ENCODE peak calls at places on chromosomes 12 and 14, in eight cellular contexts. One of them, this sample, is unnamed.

GRCh38 chr12:96878704-96879103 is 28.4 kb upstream of the NEDD1 start:
- DNase-seq in HepG2: no peak
- DNase-seq in transverse colon: no peak
- DNase-seq in sigmoid colon: no peak
- DNase-seq in stomach: no peak
- DNase-seq in GM12878: no peak
- DNase-seq in suprapubic skin: no peak
- DNase-seq in K562: no peak
- DNase-seq in this sample: no peak

GRCh38 chr12:15220451-15220850 is 766 bp downstream of the RERG start:
- DNase-seq in K562: no peak
- DNase-seq in GM12878: no peak
- DNase-seq in HepG2: no peak
- DNase-seq in suprapubic skin: no peak
- DNase-seq in sigmoid colon: no peak
- DNase-seq in transverse colon: no peak
- DNase-seq in stomach: no peak
- DNase-seq in this sample: no peak

GRCh38 chr14:30882431-30882830 is 8.1 kb downstream of the COCH start:
- DNase-seq in sigmoid colon: no peak
- DNase-seq in HepG2: no peak
- DNase-seq in stomach: no peak
- DNase-seq in GM12878: no peak
- DNase-seq in suprapubic skin: no peak
- DNase-seq in K562: no peak
- DNase-seq in transverse colon: no peak
- DNase-seq in this sample: no peak

GRCh38 chr12:22919883-22920282 is 294.9 kb downstream of the ETNK1 start:
- DNase-seq in transverse colon: no peak
- DNase-seq in K562: no peak
- DNase-seq in suprapubic skin: no peak
- DNase-seq in GM12878: no peak
- DNase-seq in HepG2: no peak
- DNase-seq in sigmoid colon: no peak
- DNase-seq in stomach: no peak
- DNase-seq in this sample: no peak

GRCh38 chr14:26138764-26139445 is 458.9 kb downstream of the NOVA1 start:
- DNase-seq in GM12878: no peak
- DNase-seq in suprapubic skin: no peak
- DNase-seq in transverse colon: no peak
- DNase-seq in HepG2: no peak
- DNase-seq in K562: no peak
- DNase-seq in stomach: no peak
- DNase-seq in sigmoid colon: no peak
- DNase-seq in this sample: no peak

GRCh38 chr12:45991289-45992249 is 1.2 kb upstream of the SCAF11 start:
- DNase-seq in suprapubic skin: peak; percentile 89
- DNase-seq in HepG2: peak; percentile 76
- DNase-seq in K562: peak; percentile 77
- DNase-seq in stomach: peak; percentile 75
- DNase-seq in transverse colon: peak; percentile 77
- DNase-seq in sigmoid colon: peak; percentile 89
- DNase-seq in GM12878: no peak
- DNase-seq in this sample: peak; percentile 82

GRCh38 chr12:106582661-106583577 is at the start of gene RFX4:
- DNase-seq in sigmoid colon: no peak
- DNase-seq in stomach: no peak
- DNase-seq in K562: no peak
- DNase-seq in HepG2: no peak
- DNase-seq in suprapubic skin: no peak
- DNase-seq in GM12878: no peak
- DNase-seq in transverse colon: no peak
- DNase-seq in this sample: peak; percentile 44

GRCh38 chr14:68306934-68307758 is 485.7 kb downstream of the ZFP36L1 start:
- DNase-seq in transverse colon: peak; percentile 64
- DNase-seq in GM12878: no peak
- DNase-seq in stomach: peak; percentile 76
- DNase-seq in sigmoid colon: no peak
- DNase-seq in suprapubic skin: no peak
- DNase-seq in K562: no peak
- DNase-seq in HepG2: peak; percentile 48
- DNase-seq in this sample: no peak

GRCh38 chr14:74739293-74740030 is 23.7 kb upstream of the YLPM1 start:
- DNase-seq in HepG2: no peak
- DNase-seq in sigmoid colon: no peak
- DNase-seq in transverse colon: no peak
- DNase-seq in suprapubic skin: no peak
- DNase-seq in GM12878: no peak
- DNase-seq in stomach: no peak
- DNase-seq in K562: no peak
- DNase-seq in this sample: no peak

GRCh38 chr12:52185400-52185967 is 6.3 kb downstream of the KRT80 start:
- DNase-seq in K562: no peak
- DNase-seq in GM12878: no peak
- DNase-seq in sigmoid colon: no peak
- DNase-seq in transverse colon: no peak
- DNase-seq in stomach: no peak
- DNase-seq in suprapubic skin: no peak
- DNase-seq in HepG2: no peak
- DNase-seq in this sample: no peak
- TF ChIP-seq POLR2AphosphoS5 in K562: no peak
- TF ChIP-seq POLR2AphosphoS5 in GM12878: no peak
- TF ChIP-seq POLR2AphosphoS5 in sigmoid colon: no peak
- TF ChIP-seq POLR2AphosphoS5 in transverse colon: no peak
- TF ChIP-seq POLR2AphosphoS5 in stomach: no peak
- TF ChIP-seq POLR2AphosphoS5 in suprapubic skin: no peak
- TF ChIP-seq POLR2AphosphoS5 in HepG2: no peak
- TF ChIP-seq POLR2AphosphoS5 in this sample: no peak

GRCh38 chr14:60722836-60723217 is 1.3 kb downstream of the SIX4 start:
- DNase-seq in transverse colon: peak; percentile 7
- DNase-seq in HepG2: no peak
- DNase-seq in stomach: no peak
- DNase-seq in sigmoid colon: no peak
- DNase-seq in K562: peak; percentile 36
- DNase-seq in GM12878: no peak
- DNase-seq in suprapubic skin: no peak
- DNase-seq in this sample: peak; percentile 23

GRCh38 chr14:60720391-60720790 is 3.8 kb downstream of the SIX4 start:
- DNase-seq in sigmoid colon: no peak
- DNase-seq in HepG2: no peak
- DNase-seq in suprapubic skin: no peak
- DNase-seq in K562: no peak
- DNase-seq in transverse colon: no peak
- DNase-seq in GM12878: no peak
- DNase-seq in stomach: no peak
- DNase-seq in this sample: no peak

GRCh38 chr14:60722163-60722835 is 1.9 kb downstream of the SIX4 start:
- DNase-seq in suprapubic skin: no peak
- DNase-seq in GM12878: no peak
- DNase-seq in sigmoid colon: no peak
- DNase-seq in stomach: peak; percentile 40
- DNase-seq in K562: peak; percentile 54
- DNase-seq in HepG2: peak; percentile 89
- DNase-seq in transverse colon: peak; percentile 7
- DNase-seq in this sample: peak; percentile 87

GRCh38 chr14:60720962-60721330 is 3.2 kb downstream of the SIX4 start:
- DNase-seq in GM12878: no peak
- DNase-seq in HepG2: peak; percentile 9
- DNase-seq in stomach: no peak
- DNase-seq in suprapubic skin: no peak
- DNase-seq in sigmoid colon: no peak
- DNase-seq in transverse colon: no peak
- DNase-seq in K562: no peak
- DNase-seq in this sample: no peak

DNA sequence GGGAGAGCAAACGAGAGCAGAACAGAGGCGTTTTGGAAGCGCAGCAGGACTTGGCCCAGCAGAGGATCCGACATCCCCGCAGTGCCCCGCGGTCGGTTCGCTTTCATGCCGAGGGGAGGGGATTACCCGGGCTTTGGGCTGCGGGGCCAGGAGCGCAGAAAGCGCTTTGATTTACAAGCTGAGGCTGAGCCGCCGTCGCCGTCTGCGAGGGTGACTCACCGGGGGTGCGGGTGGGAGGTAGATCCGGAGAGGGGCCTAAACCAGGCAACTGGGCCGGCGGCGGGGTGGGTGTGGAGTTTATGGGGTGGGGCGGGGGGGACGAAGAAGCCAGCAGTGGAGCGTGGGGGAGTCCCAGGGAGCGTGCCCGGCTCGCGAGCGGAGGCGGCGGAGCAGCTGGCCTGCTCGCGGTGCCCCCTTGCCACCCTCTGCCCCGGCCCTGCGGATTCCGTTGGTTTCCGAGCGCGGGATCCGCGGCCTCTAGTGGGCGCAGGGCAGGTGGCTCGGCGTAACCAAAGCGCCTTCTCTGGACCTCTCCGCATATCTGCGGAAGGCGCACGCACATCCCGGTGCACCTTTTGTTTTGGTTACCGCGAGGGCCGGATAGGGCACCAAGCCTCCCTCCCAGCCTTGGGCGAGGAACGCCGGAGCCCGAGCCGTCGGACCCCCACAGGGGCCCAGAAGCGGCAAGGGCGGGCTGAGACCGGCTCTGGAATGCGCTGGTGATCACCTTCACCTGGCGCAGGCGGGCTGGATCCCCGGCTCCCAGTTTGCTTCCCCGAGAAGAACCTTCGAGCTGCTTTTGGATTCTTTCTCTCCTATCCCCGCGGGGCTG is 2.6 kb downstream of the SIX4 start:
- DNase-seq in GM12878: no peak
- DNase-seq in transverse colon: peak; percentile 18
- DNase-seq in suprapubic skin: peak; percentile 71
- DNase-seq in HepG2: peak; percentile 67
- DNase-seq in sigmoid colon: peak; percentile 68
- DNase-seq in stomach: peak; percentile 44
- DNase-seq in K562: no peak
- DNase-seq in this sample: peak; percentile 88
- TF ChIP-seq EP300 in GM12878: no peak
- TF ChIP-seq EP300 in transverse colon: no peak
- TF ChIP-seq EP300 in suprapubic skin: no peak
- TF ChIP-seq EP300 in HepG2: no peak
- TF ChIP-seq EP300 in sigmoid colon: no peak
- TF ChIP-seq EP300 in stomach: no peak
- TF ChIP-seq EP300 in K562: no peak
- TF ChIP-seq EP300 in this sample: no peak

DNA sequence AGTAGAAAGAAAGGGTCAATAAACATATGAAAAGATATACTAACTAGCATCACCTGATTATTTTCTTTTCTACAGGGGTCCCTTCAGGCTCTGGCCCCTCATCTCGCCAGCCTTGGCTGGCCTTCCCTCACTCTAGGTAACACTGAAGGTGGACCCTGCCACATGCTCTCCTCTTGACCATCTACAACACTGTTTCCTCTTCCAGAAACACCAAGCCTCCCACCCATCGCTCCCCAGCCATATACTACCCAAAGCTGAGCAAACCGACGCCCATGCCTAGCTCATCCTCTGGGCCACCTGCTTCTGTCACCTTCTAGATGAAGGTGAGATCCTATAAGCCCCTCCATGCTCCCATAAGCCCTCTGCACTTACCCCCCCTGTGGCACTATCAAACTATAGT is 14.8 kb downstream of the ANAPC5 start:
- DNase-seq in sigmoid colon: no peak
- DNase-seq in transverse colon: no peak
- DNase-seq in HepG2: no peak
- DNase-seq in suprapubic skin: no peak
- DNase-seq in stomach: no peak
- DNase-seq in GM12878: no peak
- DNase-seq in K562: no peak
- DNase-seq in this sample: no peak
- TF ChIP-seq POLR2AphosphoS5 in sigmoid colon: no peak
- TF ChIP-seq POLR2AphosphoS5 in transverse colon: no peak
- TF ChIP-seq POLR2AphosphoS5 in HepG2: no peak
- TF ChIP-seq POLR2AphosphoS5 in suprapubic skin: no peak
- TF ChIP-seq POLR2AphosphoS5 in stomach: no peak
- TF ChIP-seq POLR2AphosphoS5 in GM12878: peak; percentile 24
- TF ChIP-seq POLR2AphosphoS5 in K562: no peak
- TF ChIP-seq POLR2AphosphoS5 in this sample: no peak

GRCh38 chr14:61382842-61383241 is 61.5 kb downstream of the PRKCH start:
- DNase-seq in HepG2: no peak
- DNase-seq in K562: no peak
- DNase-seq in suprapubic skin: no peak
- DNase-seq in stomach: no peak
- DNase-seq in sigmoid colon: no peak
- DNase-seq in GM12878: no peak
- DNase-seq in transverse colon: no peak
- DNase-seq in this sample: no peak
- TF ChIP-seq EP300 in HepG2: no peak
- TF ChIP-seq EP300 in K562: no peak
- TF ChIP-seq EP300 in suprapubic skin: no peak
- TF ChIP-seq EP300 in stomach: no peak
- TF ChIP-seq EP300 in sigmoid colon: no peak
- TF ChIP-seq EP300 in GM12878: no peak
- TF ChIP-seq EP300 in transverse colon: no peak
- TF ChIP-seq EP300 in this sample: no peak

GRCh38 chr12:123897221-123897620 is 75.4 kb downstream of the CCDC92 start:
- DNase-seq in transverse colon: no peak
- DNase-seq in HepG2: no peak
- DNase-seq in stomach: no peak
- DNase-seq in K562: no peak
- DNase-seq in sigmoid colon: no peak
- DNase-seq in suprapubic skin: no peak
- DNase-seq in GM12878: no peak
- DNase-seq in this sample: no peak

GRCh38 chr12:123896786-123897185 is 75.8 kb downstream of the CCDC92 start:
- DNase-seq in K562: no peak
- DNase-seq in transverse colon: no peak
- DNase-seq in sigmoid colon: peak; percentile 63
- DNase-seq in stomach: no peak
- DNase-seq in HepG2: no peak
- DNase-seq in GM12878: no peak
- DNase-seq in suprapubic skin: peak; percentile 78
- DNase-seq in this sample: no peak

GRCh38 chr12:123900898-123901376 is 71.7 kb downstream of the CCDC92 start:
- DNase-seq in stomach: no peak
- DNase-seq in GM12878: no peak
- DNase-seq in HepG2: no peak
- DNase-seq in sigmoid colon: no peak
- DNase-seq in transverse colon: no peak
- DNase-seq in K562: no peak
- DNase-seq in suprapubic skin: no peak
- DNase-seq in this sample: no peak

GRCh38 chr12:123898673-123899072 is 74.0 kb downstream of the CCDC92 start:
- DNase-seq in GM12878: no peak
- DNase-seq in transverse colon: no peak
- DNase-seq in stomach: no peak
- DNase-seq in K562: no peak
- DNase-seq in HepG2: no peak
- DNase-seq in sigmoid colon: peak; percentile 30
- DNase-seq in suprapubic skin: no peak
- DNase-seq in this sample: peak; percentile 69

GRCh38 chr12:123899368-123899767 is 73.3 kb downstream of the CCDC92 start:
- DNase-seq in HepG2: no peak
- DNase-seq in GM12878: no peak
- DNase-seq in sigmoid colon: no peak
- DNase-seq in transverse colon: no peak
- DNase-seq in K562: no peak
- DNase-seq in stomach: no peak
- DNase-seq in suprapubic skin: no peak
- DNase-seq in this sample: no peak
- TF ChIP-seq POLR2AphosphoS5 in HepG2: no peak
- TF ChIP-seq POLR2AphosphoS5 in GM12878: no peak
- TF ChIP-seq POLR2AphosphoS5 in sigmoid colon: no peak
- TF ChIP-seq POLR2AphosphoS5 in transverse colon: no peak
- TF ChIP-seq POLR2AphosphoS5 in K562: no peak
- TF ChIP-seq POLR2AphosphoS5 in stomach: no peak
- TF ChIP-seq POLR2AphosphoS5 in suprapubic skin: no peak
- TF ChIP-seq POLR2AphosphoS5 in this sample: no peak

GRCh38 chr12:32895688-32896437 is 714 bp downstream of the PKP2 start:
- DNase-seq in GM12878: no peak
- DNase-seq in K562: peak; percentile 29
- DNase-seq in HepG2: peak; percentile 25
- DNase-seq in sigmoid colon: no peak
- DNase-seq in stomach: peak; percentile 47
- DNase-seq in suprapubic skin: no peak
- DNase-seq in transverse colon: peak; percentile 79
- DNase-seq in this sample: peak; percentile 52
- TF ChIP-seq EP300 in GM12878: no peak
- TF ChIP-seq EP300 in K562: no peak
- TF ChIP-seq EP300 in HepG2: no peak
- TF ChIP-seq EP300 in sigmoid colon: no peak
- TF ChIP-seq EP300 in stomach: no peak
- TF ChIP-seq EP300 in suprapubic skin: no peak
- TF ChIP-seq EP300 in transverse colon: no peak
- TF ChIP-seq EP300 in this sample: no peak

This sample was measured in upper lobe of left lung.